ENCODE peak calls at places on chromosomes 2 and 18, in six cellular contexts. H is mammary epithelial cell, E is endodermal cell, G is fibroblast of lung, N is adipocyte, O is H1. L is an unnamed sample.

GRCh38 chr2:185738679-185739472 is at the start of gene FSIP2:
- DNase-seq in H (peak), E (peak), G (peak), N (peak), O (peak), L (peak)

GRCh38 chr18:31498450-31499156 is 626 bp downstream of the DSG2 start:
- DNase-seq in H (peak), E (no peak), G (no peak), N (no peak), O (no peak), L (no peak)

GRCh38 chr2:112601754-112602153 is 17.3 kb downstream of the CHCHD5 start:
- DNase-seq in H (peak), E (no peak), G (no peak), N (no peak), O (no peak), L (no peak)

GRCh38 chr2:37877457-37878315 is 47.4 kb upstream of the RMDN2 start:
- DNase-seq in H (peak), E (no peak), G (peak), N (peak), O (no peak), L (no peak)

GRCh38 chr2:237858294-237859081 is 935 bp upstream of the RAMP1 start:
- DNase-seq in H (peak), E (peak), G (peak), N (peak), O (peak), L (peak)

GRCh38 chr18:76457957-76458356 is 37.1 kb downstream of the ZNF516 start:
- DNase-seq in H (no peak), E (no peak), G (peak), N (no peak), O (no peak), L (no peak)

GRCh38 chr2:148909114-148909513 is 34.1 kb downstream of the KIF5C start:
- DNase-seq in H (no peak), E (peak), G (peak), N (no peak), O (no peak), L (no peak)

GRCh38 chr2:151410485-151410833 is 757 bp downstream of the RIF1 start:
- DNase-seq in H (peak), E (peak), G (no peak), N (peak), O (no peak), L (no peak)

GRCh38 chr18:45447364-45448265 is 167.7 kb upstream of the SLC14A2 start:
- DNase-seq in H (no peak), E (no peak), G (no peak), N (no peak), O (no peak), L (no peak)

GRCh38 chr2:189179607-189179979 is at the start of gene COL5A2:
- DNase-seq in H (peak), E (peak), G (peak), N (peak), O (no peak), L (no peak)

GRCh38 chr18:68693091-68693815 is 21.7 kb downstream of the TMX3 start:
- DNase-seq in H (no peak), E (no peak), G (no peak), N (no peak), O (no peak), L (peak)

GRCh38 chr2:16890081-16890480 is 224.4 kb upstream of the CYRIA start:
- DNase-seq in H (no peak), E (peak), G (no peak), N (no peak), O (peak), L (no peak)

GRCh38 chr2:7593286-7593685 is 676.1 kb downstream of the RNF144A start:
- DNase-seq in H (no peak), E (no peak), G (no peak), N (peak), O (no peak), L (no peak)

GRCh38 chr2:158091647-158092046 is 10.0 kb upstream of the UPP2 start:
- DNase-seq in H (peak), E (no peak), G (no peak), N (no peak), O (no peak), L (no peak)

GRCh38 chr2:9228088-9228751 is 21.6 kb downstream of the ASAP2 start:
- DNase-seq in H (no peak), E (no peak), G (peak), N (no peak), O (no peak), L (no peak)

GRCh38 chr2:96637385-96638143 is 548 bp downstream of the KANSL3 start:
- DNase-seq in H (peak), E (peak), G (peak), N (peak), O (peak), L (peak)

GRCh38 chr18:67218556-67218955 is 298.0 kb downstream of the DSEL start:
- DNase-seq in H (no peak), E (no peak), G (no peak), N (no peak), O (no peak), L (no peak)

GRCh38 chr18:55731594-55732042 is 143.6 kb upstream of the TCF4 start:
- DNase-seq in H (peak), E (no peak), G (no peak), N (no peak), O (no peak), L (no peak)

GRCh38 chr2:568639-568963 is 108.6 kb downstream of the TMEM18 start:
- DNase-seq in H (no peak), E (no peak), G (no peak), N (no peak), O (no peak), L (no peak)

GRCh38 chr18:61400714-61401113 is 67.5 kb downstream of the CDH20 start:
- DNase-seq in H (peak), E (no peak), G (peak), N (peak), O (no peak), L (no peak)

GRCh38 chr2:73877071-73877802 is 15.6 kb upstream of the ACTG2 start:
- DNase-seq in H (no peak), E (no peak), G (no peak), N (no peak), O (no peak), L (no peak)

GRCh38 chr2:169727065-169727464 is 6.6 kb upstream of the KLHL23 start:
- DNase-seq in H (no peak), E (peak), G (no peak), N (no peak), O (no peak), L (no peak)

GRCh38 chr2:187541086-187542085 is 12.8 kb downstream of the TFPI start:
- DNase-seq in H (no peak), E (no peak), G (peak), N (peak), O (no peak), L (no peak)

GRCh38 chr2:224009605-224010330 is 29.3 kb downstream of the SERPINE2 start:
- DNase-seq in H (no peak), E (no peak), G (peak), N (peak), O (no peak), L (no peak)

GRCh38 chr2:159201321-159202063 is 85.0 kb downstream of the WDSUB1 start:
- DNase-seq in H (no peak), E (no peak), G (peak), N (no peak), O (no peak), L (no peak)

GRCh38 chr2:225164406-225165048 is 122.3 kb upstream of the DOCK10 start:
- DNase-seq in H (no peak), E (no peak), G (no peak), N (peak), O (no peak), L (no peak)

GRCh38 chr2:71070294-71071025 is 2.0 kb downstream of the NAGK start:
- DNase-seq in H (peak), E (peak), G (peak), N (peak), O (no peak), L (no peak)
- H3K9ac ChIP-seq in H (no peak), E (no peak), G (no peak), N (peak), O (no peak), L (no peak)

DNA sequence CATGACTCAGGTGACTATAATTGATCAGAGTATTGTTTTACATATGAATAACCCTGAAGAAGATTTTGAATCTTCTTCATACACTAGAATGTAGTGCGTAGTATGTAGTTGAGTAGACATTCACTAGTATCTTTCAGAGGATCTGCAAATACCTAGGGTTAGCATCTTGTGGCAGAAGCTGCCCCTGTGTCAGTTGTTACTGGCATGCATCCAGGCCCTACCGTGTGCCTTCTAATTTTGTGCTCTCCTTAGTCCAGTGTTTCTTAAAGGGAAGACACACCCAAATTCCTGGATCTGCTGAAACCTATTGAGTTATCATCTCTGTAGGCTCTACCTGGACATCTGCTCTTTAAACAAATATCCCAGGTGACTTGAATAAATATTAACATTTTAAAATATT is 99.7 kb upstream of the SERTAD2 start:
- DNase-seq in H (no peak), E (no peak), G (no peak), N (no peak), O (no peak), L (no peak)
- H3K9ac ChIP-seq in H (no peak), E (no peak), G (no peak), N (no peak), O (no peak), L (no peak)

DNA sequence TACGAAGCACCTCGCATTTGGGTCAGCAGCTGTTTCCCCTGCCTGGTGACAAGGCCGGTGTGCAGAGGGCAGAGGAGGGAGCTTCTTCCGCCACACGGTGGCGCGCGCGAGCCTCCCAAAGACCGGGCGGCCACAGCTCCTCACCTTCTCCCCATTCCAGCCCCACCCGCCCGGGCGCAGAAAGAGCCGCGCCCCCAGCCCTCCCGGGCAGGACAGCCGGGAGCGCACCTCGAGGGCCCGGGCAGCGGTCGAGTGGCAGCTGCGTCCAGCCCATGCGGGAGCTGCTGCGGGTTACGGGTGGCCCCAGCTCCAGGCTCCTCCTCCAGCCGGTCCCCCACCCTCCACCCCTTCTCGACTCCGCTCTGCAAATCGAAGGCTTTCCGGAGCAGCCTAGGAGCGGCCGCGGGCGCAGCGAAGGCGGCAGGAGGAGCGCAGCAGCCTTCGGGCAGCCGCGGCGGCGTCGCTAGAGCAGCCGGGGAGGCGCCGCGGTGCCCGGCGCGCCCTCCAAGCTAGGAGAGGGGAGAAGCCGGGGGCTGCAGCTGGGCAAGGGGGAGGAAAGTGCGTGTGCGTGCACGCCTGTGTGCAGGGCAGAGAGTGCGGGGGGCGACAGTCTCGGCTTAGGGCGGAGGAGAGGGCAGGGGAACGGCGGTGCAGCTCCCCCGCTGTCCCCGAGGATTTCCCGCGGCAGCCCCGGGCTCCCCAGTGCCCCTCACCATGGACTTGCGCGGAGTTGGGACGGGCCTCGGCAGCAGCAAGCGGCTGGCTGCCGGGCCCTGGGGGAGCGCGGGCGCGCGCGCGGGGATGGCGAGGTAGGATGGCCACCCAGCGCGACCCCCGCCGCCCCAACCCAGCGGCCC is at the start of gene CCDC85A:
- DNase-seq in H (peak), E (peak), G (peak), N (peak), O (peak), L (peak)
- H3K9ac ChIP-seq in H (no peak), E (no peak), G (no peak), N (peak), O (no peak), L (no peak)

DNA sequence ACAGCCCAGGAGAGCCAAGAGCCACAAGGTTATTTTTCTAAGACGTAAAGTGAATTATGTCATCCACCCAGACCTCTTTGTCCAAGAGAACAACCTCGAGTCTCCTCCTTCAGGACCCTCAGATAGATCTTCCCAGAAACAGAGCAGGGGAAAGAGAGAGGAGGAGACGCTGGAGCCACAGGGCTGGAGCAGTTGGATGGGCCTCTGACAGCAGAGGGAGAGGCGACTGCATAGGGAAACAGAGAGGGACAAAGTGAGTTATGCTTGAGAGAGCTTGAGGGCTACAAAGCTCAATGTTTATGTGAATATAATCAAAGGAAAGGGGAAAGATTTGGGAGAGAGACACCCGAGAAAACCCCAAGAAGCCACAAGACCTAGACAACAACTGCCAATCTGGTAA is 114.9 kb downstream of the BCL2L11 start:
- DNase-seq in H (no peak), E (peak), G (no peak), N (no peak), O (no peak), L (no peak)
- H3K9ac ChIP-seq in H (no peak), E (no peak), G (no peak), N (no peak), O (no peak), L (no peak)

L was measured in kidney.